ENCODE peak calls at places on chromosomes 3 and 15, in seven cellular contexts. T is neural crest cell, N is HL-60, W is mesothelial cell of epicardium, R is cardiac muscle cell, S is ovary, D is AG10803. F is an unnamed sample.

GRCh38 chr3:42692667-42693529 is 7.6 kb downstream of the KLHL40 start:
- DNase-seq in D (no peak), N (no peak), W (no peak), T (no peak), R (no peak), S (no peak), F (peak; percentile 60)

GRCh38 chr3:11610044-11610671 is 33.6 kb downstream of the VGLL4 start:
- DNase-seq in D (no peak), S (peak; percentile 54), R (peak; percentile 78), N (no peak), T (peak; percentile 69), W (no peak), F (no peak)

GRCh38 chr3:118938183-118938961 is 96.3 kb downstream of the IGSF11 start:
- DNase-seq in W (no peak), N (no peak), S (no peak), D (no peak), T (no peak), R (peak; percentile 3), F (no peak)

GRCh38 chr3:157581331-157581730 is 78.1 kb upstream of the VEPH1 start:
- DNase-seq in T (no peak), S (no peak), N (no peak), D (no peak), R (no peak), W (no peak), F (no peak)

GRCh38 chr3:10601131-10601856 is 95.9 kb upstream of the ATP2B2 start:
- DNase-seq in N (no peak), W (no peak), S (no peak), R (no peak), D (peak; percentile 2), T (no peak), F (peak; percentile 49)

GRCh38 chr3:159178209-159178897 is 376.5 kb downstream of the MFSD1 start:
- DNase-seq in D (no peak), S (no peak), N (no peak), W (no peak), T (no peak), R (no peak), F (no peak)

GRCh38 chr15:99014803-99015676 is 7.4 kb upstream of the PGPEP1L start:
- DNase-seq in T (peak; percentile 57), S (peak; percentile 79), N (no peak), R (peak; percentile 52), W (peak; percentile 69), D (peak; percentile 30), F (peak; percentile 84)

GRCh38 chr3:160006282-160007163 is 17.9 kb downstream of the IL12A start:
- DNase-seq in D (peak; percentile 73), W (no peak), T (peak; percentile 29), S (no peak), R (peak; percentile 83), N (no peak), F (no peak)

GRCh38 chr3:24048843-24049242 is 103.8 kb downstream of the NR1D2 start:
- DNase-seq in D (peak; percentile 88), N (no peak), S (no peak), W (no peak), R (peak; percentile 54), T (no peak), F (no peak)

GRCh38 chr3:187292186-187292585 is 649 bp upstream of the MASP1 start:
- DNase-seq in R (no peak), T (no peak), S (no peak), W (no peak), N (no peak), D (peak; percentile 37), F (no peak)

GRCh38 chr3:116020495-116020894 is 397.2 kb downstream of the GAP43 start:
- DNase-seq in W (no peak), N (peak; percentile 41), S (no peak), T (no peak), D (peak; percentile 70), R (peak; percentile 19), F (no peak)

GRCh38 chr3:58411036-58411435 is 22.6 kb downstream of the PDHB start:
- DNase-seq in T (no peak), N (no peak), D (peak; percentile 31), W (no peak), R (no peak), S (no peak), F (no peak)

GRCh38 chr3:141115752-141116541 is 64.8 kb downstream of the SPSB4 start:
- DNase-seq in S (peak; percentile 41), D (no peak), R (no peak), W (no peak), T (no peak), N (no peak), F (no peak)

GRCh38 chr15:63233667-63234419 is 43.6 kb upstream of the APH1B start:
- DNase-seq in W (no peak), T (no peak), N (no peak), D (peak; percentile 57), S (no peak), R (peak; percentile 89), F (no peak)

GRCh38 chr3:189305412-189305811 is 133.6 kb downstream of the TPRG1 start:
- DNase-seq in R (no peak), D (no peak), S (no peak), N (no peak), T (no peak), W (no peak), F (no peak)

GRCh38 chr15:96353931-96354730 is 23.6 kb downstream of the NR2F2 start:
- DNase-seq in N (no peak), S (peak; percentile 84), D (no peak), W (no peak), T (peak; percentile 75), R (peak; percentile 72), F (peak; percentile 79)

GRCh38 chr15:67836477-67836876 is 3.4 kb downstream of the RNU6-1 start:
- DNase-seq in R (peak; percentile 60), W (no peak), N (no peak), D (peak; percentile 29), T (no peak), S (no peak), F (peak; percentile 80)

GRCh38 chr3:136713961-136714514 is 38.1 kb downstream of the STAG1 start:
- DNase-seq in W (no peak), R (no peak), D (no peak), N (peak; percentile 94), S (no peak), T (no peak), F (peak; percentile 83)

GRCh38 chr15:51647128-51647562 is 24.6 kb upstream of the DMXL2 start:
- DNase-seq in D (peak; percentile 53), T (no peak), S (no peak), W (no peak), N (peak; percentile 61), R (peak; percentile 74), F (no peak)

GRCh38 chr3:192902481-192903023 is 15.1 kb downstream of the MB21D2 start:
- DNase-seq in R (no peak), S (no peak), D (no peak), W (no peak), T (no peak), N (no peak), F (no peak)

GRCh38 chr15:74384566-74385441 is 17.4 kb upstream of the CYP11A1 start:
- DNase-seq in S (no peak), R (no peak), N (peak; percentile 48), D (no peak), T (no peak), W (no peak), F (peak; percentile 94)

GRCh38 chr3:72047472-72047871 is 262.5 kb upstream of the PROK2 start:
- DNase-seq in S (no peak), R (no peak), T (no peak), W (no peak), D (no peak), N (no peak), F (no peak)

GRCh38 chr3:72049300-72049699 is 264.4 kb upstream of the PROK2 start:
- DNase-seq in N (no peak), R (no peak), W (no peak), T (no peak), D (no peak), S (no peak), F (no peak)

GRCh38 chr3:72050771-72051170 is 265.8 kb upstream of the PROK2 start:
- DNase-seq in N (no peak), T (no peak), S (no peak), D (no peak), W (no peak), R (no peak), F (no peak)

GRCh38 chr3:72050048-72050632 is 265.2 kb upstream of the PROK2 start:
- DNase-seq in N (no peak), S (no peak), T (no peak), R (no peak), W (no peak), D (no peak), F (no peak)

DNA sequence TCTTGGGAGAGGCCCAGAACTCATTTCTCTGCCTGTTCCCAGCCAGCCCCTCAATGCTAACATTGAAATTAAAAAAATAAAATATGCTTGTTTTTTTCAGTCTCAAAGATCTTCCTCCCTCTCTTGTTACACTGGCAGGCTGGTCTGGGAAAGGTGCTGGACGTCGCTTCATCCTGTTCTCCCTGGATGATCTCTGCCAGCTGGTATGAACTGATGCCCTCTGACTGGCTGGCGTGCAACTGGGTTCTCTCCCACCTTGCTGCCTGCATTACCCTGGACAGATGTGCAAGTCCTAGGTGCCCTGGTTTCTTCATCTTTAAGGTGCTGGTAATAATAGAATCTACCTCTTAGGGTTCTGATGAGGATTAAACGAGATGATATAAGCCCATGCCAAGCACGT is 263.9 kb upstream of the PROK2 start:
- DNase-seq in T (no peak), N (no peak), W (no peak), D (no peak), R (no peak), S (no peak), F (no peak)
- TF ChIP-seq CTCF in T (no peak), N (no peak), W (no peak), D (no peak), R (no peak), S (no peak), F (no peak)

GRCh38 chr15:33623010-33623409 is 312.2 kb downstream of the RYR3 start:
- DNase-seq in D (no peak), W (no peak), T (no peak), N (no peak), R (no peak), S (no peak), F (no peak)
- TF ChIP-seq CTCF in D (no peak), W (no peak), T (peak; percentile 20), N (no peak), R (no peak), S (no peak), F (no peak)

GRCh38 chr3:196144383-196145105 is 62.7 kb upstream of the TFRC start:
- DNase-seq in W (no peak), R (peak; percentile 65), D (peak; percentile 40), T (no peak), S (no peak), N (no peak), F (no peak)
- TF ChIP-seq CTCF in W (no peak), R (no peak), D (no peak), T (no peak), S (no peak), N (no peak), F (no peak)

DNA sequence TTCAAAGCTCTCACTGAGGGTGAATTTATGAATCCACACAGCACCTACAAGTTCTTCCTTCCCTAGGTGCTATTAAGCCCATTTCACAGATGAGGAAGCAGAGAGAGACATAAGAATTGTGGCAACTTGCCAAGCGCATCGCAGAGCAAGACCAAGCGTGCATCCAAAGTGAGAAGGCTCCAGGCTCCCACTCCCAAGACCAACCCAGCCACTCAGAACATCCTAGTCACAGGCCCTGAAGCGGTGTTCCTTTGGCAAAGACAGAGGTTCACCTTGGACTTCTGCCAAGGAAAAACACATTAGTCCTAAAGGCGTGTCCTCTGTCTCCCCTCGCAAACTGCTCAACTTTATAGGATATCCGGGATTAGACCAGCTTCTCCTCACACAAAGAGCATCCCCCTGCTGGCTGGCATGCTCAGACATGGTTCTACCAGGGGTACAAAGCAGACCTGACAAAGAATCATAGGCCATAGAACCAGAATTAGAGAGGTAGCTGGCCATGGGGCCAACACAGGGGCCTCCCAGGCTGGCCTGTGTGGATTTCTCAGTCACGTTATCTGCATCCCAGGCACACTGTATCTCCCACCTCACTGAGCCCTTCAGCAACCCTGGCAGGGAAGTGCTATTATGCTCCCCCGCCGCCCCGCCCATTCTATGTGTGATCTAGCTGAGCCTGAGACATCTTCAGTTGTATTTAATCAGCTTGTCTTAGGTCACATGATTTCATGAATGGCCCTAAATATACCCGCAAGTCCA is 160.2 kb downstream of the FOXP1 start:
- DNase-seq in D (no peak), T (no peak), S (no peak), W (no peak), R (peak; percentile 37), N (no peak), F (no peak)
- TF ChIP-seq CTCF in D (no peak), T (no peak), S (no peak), W (no peak), R (peak; percentile 17), N (no peak), F (no peak)

F was measured in spleen.